ENCODE peak calls at places on chromosomes 16 and 17, in four cellular contexts. One of them, this sample, is unnamed. For H3K4me1, the result is how much of the 10 kb centered on the place peaks cover.

GRCh38 chr17:42459256-42459982 is 741 bp downstream of the ATP6V0A1 start:
- DNase-seq in fibroblast of lung: peak
- DNase-seq in ovary: peak
- DNase-seq in mucosa of descending colon: peak
- DNase-seq in this sample: no peak

GRCh38 chr16:29825145-29826044 is 5.1 kb downstream of the MVP start:
- DNase-seq in ovary: peak
- DNase-seq in fibroblast of lung: peak
- DNase-seq in mucosa of descending colon: peak
- DNase-seq in this sample: peak

GRCh38 chr16:35626051-35626450 is 2166.6 kb downstream of the TP53TG3F start:
- DNase-seq in mucosa of descending colon: no peak
- DNase-seq in ovary: no peak
- DNase-seq in fibroblast of lung: no peak
- DNase-seq in this sample: no peak

GRCh38 chr17:78997231-78997741 is 12.3 kb downstream of the CANT1 start:
- DNase-seq in mucosa of descending colon: peak
- DNase-seq in fibroblast of lung: no peak
- DNase-seq in ovary: peak
- DNase-seq in this sample: no peak

GRCh38 chr17:48804936-48805411 is 12.1 kb downstream of the TTLL6 start:
- DNase-seq in ovary: peak
- DNase-seq in mucosa of descending colon: peak
- DNase-seq in fibroblast of lung: peak
- DNase-seq in this sample: peak

GRCh38 chr16:1223355-1224214 is 1.5 kb downstream of the TPSG1 start:
- DNase-seq in mucosa of descending colon: no peak
- DNase-seq in ovary: no peak
- DNase-seq in fibroblast of lung: no peak
- DNase-seq in this sample: no peak

GRCh38 chr17:4815043-4815675 is 8.2 kb downstream of the PLD2 start:
- DNase-seq in mucosa of descending colon: no peak
- DNase-seq in fibroblast of lung: no peak
- DNase-seq in ovary: no peak
- DNase-seq in this sample: no peak

GRCh38 chr16:58508671-58509251 is 6.6 kb upstream of the SETD6 start:
- DNase-seq in fibroblast of lung: no peak
- DNase-seq in ovary: peak
- DNase-seq in mucosa of descending colon: no peak
- DNase-seq in this sample: no peak

GRCh38 chr17:79420318-79421243 is 190.3 kb downstream of the RBFOX3 start:
- DNase-seq in fibroblast of lung: peak
- DNase-seq in ovary: no peak
- DNase-seq in mucosa of descending colon: no peak
- DNase-seq in this sample: no peak

GRCh38 chr17:27280527-27280926 is 13.4 kb upstream of the WSB1 start:
- DNase-seq in fibroblast of lung: no peak
- DNase-seq in mucosa of descending colon: no peak
- DNase-seq in ovary: no peak
- DNase-seq in this sample: no peak

GRCh38 chr17:34733351-34733750 is 154.0 kb downstream of the TMEM132E start:
- DNase-seq in fibroblast of lung: no peak
- DNase-seq in ovary: no peak
- DNase-seq in mucosa of descending colon: no peak
- DNase-seq in this sample: no peak

GRCh38 chr17:74527081-74527480 is 4.2 kb downstream of the CD300LB start:
- DNase-seq in ovary: no peak
- DNase-seq in mucosa of descending colon: no peak
- DNase-seq in fibroblast of lung: no peak
- DNase-seq in this sample: no peak

GRCh38 chr16:63613701-63614100 is 1508.2 kb downstream of the CDH11 start:
- DNase-seq in ovary: no peak
- DNase-seq in mucosa of descending colon: no peak
- DNase-seq in fibroblast of lung: peak
- DNase-seq in this sample: no peak

GRCh38 chr17:58232707-58233156 is 5.7 kb upstream of the LPO start:
- DNase-seq in mucosa of descending colon: no peak
- DNase-seq in ovary: no peak
- DNase-seq in fibroblast of lung: peak
- DNase-seq in this sample: no peak

GRCh38 chr17:44556854-44557606 is at the start of gene FZD2:
- DNase-seq in ovary: peak
- DNase-seq in mucosa of descending colon: peak
- DNase-seq in fibroblast of lung: peak
- DNase-seq in this sample: peak

GRCh38 chr17:76535788-76536510 is 1.6 kb downstream of the CYGB start:
- DNase-seq in fibroblast of lung: no peak
- DNase-seq in ovary: no peak
- DNase-seq in mucosa of descending colon: no peak
- DNase-seq in this sample: peak

GRCh38 chr17:55053855-55054254 is 85.3 kb downstream of the STXBP4 start:
- DNase-seq in mucosa of descending colon: no peak
- DNase-seq in ovary: no peak
- DNase-seq in fibroblast of lung: no peak
- DNase-seq in this sample: peak

GRCh38 chr16:23423496-23424049 is 29.4 kb downstream of the COG7 start:
- DNase-seq in mucosa of descending colon: peak
- DNase-seq in ovary: peak
- DNase-seq in fibroblast of lung: peak
- DNase-seq in this sample: no peak

GRCh38 chr17:76132574-76133338 is 8.3 kb downstream of the FOXJ1 start:
- DNase-seq in mucosa of descending colon: peak
- DNase-seq in ovary: no peak
- DNase-seq in fibroblast of lung: no peak
- DNase-seq in this sample: no peak

GRCh38 chr17:43479948-43480347 is 3.8 kb upstream of the DHX8 start:
- DNase-seq in mucosa of descending colon: no peak
- DNase-seq in fibroblast of lung: no peak
- DNase-seq in ovary: no peak
- DNase-seq in this sample: no peak

DNA sequence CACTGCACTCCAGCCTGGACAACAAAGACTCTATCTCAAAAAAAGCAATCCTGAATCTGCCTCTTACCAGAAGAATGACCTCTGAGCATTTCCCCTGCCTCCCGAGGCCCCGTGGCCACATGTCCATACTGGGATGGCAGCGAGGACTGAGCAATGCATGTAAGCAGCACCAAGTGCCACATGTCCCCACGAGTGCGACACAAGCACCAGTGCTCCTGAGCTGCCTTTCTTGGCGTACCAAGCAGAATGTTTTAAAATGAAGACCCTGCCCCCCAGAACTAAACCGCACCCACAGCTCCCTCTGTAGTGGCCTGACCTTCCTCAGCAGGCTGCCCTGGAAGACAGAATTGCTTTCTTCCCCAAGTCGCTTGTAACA is 373.3 kb downstream of the SLC39A11 start:
- DNase-seq in ovary: no peak
- DNase-seq in mucosa of descending colon: no peak
- DNase-seq in fibroblast of lung: no peak
- DNase-seq in this sample: no peak
- H3K4me3 ChIP-seq in ovary: no peak
- H3K4me3 ChIP-seq in mucosa of descending colon: no peak
- H3K4me3 ChIP-seq in fibroblast of lung: no peak
- H3K4me3 ChIP-seq in this sample: peak

DNA sequence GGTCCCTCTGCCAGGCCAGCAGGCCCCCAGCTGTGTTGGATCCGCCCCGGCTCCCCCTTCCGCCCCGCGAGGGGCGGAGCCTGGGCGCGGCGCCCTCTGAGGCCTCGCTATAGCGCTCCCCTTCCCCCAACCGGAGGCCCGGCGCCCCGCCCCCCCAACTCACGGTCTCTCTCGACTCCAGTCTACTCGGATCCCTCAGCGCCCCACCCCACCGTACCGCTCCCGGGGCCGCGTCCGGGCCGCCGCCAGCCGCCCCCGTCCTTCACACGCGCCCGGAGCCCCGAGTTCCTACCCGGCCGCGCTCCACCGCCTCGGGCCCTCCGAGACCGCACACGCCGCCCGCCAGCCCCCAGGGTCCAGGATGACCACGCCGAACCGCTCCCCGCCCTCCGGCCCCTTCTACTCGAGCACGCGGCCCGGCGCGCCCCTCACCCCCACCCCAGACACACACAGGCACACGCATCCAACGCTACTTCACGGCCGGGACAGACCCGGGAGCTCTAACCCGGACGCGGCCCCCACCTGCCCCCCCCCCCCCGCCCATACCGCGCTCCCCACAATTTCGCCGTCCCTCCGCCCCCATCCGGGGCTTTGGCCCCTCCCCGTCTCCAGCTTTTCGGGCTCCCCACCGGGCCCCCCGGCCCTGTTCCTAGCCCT is 1.4 kb downstream of the PHF23 start:
- DNase-seq in mucosa of descending colon: peak
- DNase-seq in fibroblast of lung: peak
- DNase-seq in ovary: peak
- DNase-seq in this sample: peak
- H3K4me1 ChIP-seq in mucosa of descending colon: under half
- H3K4me1 ChIP-seq in fibroblast of lung: under half
- H3K4me1 ChIP-seq in ovary: under half
- H3K4me1 ChIP-seq in this sample: half or more

DNA sequence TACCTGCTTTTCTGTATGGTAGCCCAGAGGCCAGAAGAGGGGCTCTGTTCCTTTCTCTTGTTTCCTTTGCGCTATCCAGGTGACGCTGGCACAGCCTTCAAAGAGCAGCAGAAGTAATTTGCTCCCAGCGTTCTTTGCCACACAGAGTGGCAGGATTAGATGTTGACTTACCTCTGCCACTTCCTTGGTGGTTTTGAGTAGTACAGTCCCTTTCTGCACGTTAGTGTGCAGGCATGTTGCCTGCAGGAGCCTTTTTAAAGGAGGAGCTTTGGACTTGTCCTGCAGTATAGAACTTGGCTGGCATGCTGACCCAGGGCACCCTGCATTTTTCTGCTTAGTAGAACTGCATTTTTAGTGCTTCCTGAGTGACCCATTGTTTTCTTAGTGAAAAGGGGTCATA is at the start of gene ABCC11:
- DNase-seq in ovary: no peak
- DNase-seq in mucosa of descending colon: no peak
- DNase-seq in fibroblast of lung: no peak
- DNase-seq in this sample: no peak
- H3K4me3 ChIP-seq in ovary: no peak
- H3K4me3 ChIP-seq in mucosa of descending colon: no peak
- H3K4me3 ChIP-seq in fibroblast of lung: peak
- H3K4me3 ChIP-seq in this sample: no peak

GRCh38 chr17:72191356-72191755 is 70.5 kb downstream of the SOX9 start:
- DNase-seq in ovary: no peak
- DNase-seq in mucosa of descending colon: no peak
- DNase-seq in fibroblast of lung: no peak
- DNase-seq in this sample: no peak
- H3K4me1 ChIP-seq in ovary: under half
- H3K4me1 ChIP-seq in mucosa of descending colon: under half
- H3K4me1 ChIP-seq in fibroblast of lung: under half
- H3K4me1 ChIP-seq in this sample: under half

This sample was measured in CD4-positive, alpha-beta memory T cell.